ENCODE peak calls at places on chromosome 1, in eight cellular contexts. D is stimulated activated CD4-positive, alpha-beta T cell treated with anti-CD3 and anti-CD28 coated beads, Interleukin-15, amount 100 ng/mL, for 24 hours; H is T-helper 17 cell; E is heart left ventricle; I is GM23248; R is ureter; Y is HS-5; N is nephron progenitor cell. S is an unnamed sample.

GRCh38 chr1:241837901-241838300 is 10.1 kb upstream of the EXO1 start:
- DNase-seq in D (no peak), H (no peak), E (no peak), I (peak), R (no peak), Y (peak), N (no peak), S (peak)

GRCh38 chr1:1857096-1857703 is 33.7 kb downstream of the GNB1 start:
- DNase-seq in D (no peak), H (no peak), E (no peak), I (no peak), R (no peak), Y (no peak), N (no peak), S (no peak)

GRCh38 chr1:180231506-180232420 is 1.7 kb downstream of the LHX4 start:
- DNase-seq in D (peak), H (no peak), E (no peak), I (peak), R (no peak), Y (no peak), N (peak), S (peak)

GRCh38 chr1:236419502-236419901 is 25.4 kb downstream of the EDARADD start:
- DNase-seq in D (no peak), H (no peak), E (no peak), I (no peak), R (peak), Y (no peak), N (no peak), S (no peak)

GRCh38 chr1:243814718-243815117 is 35.3 kb downstream of the AKT3 start:
- DNase-seq in D (no peak), H (no peak), E (no peak), I (no peak), R (no peak), Y (no peak), N (no peak), S (no peak)

GRCh38 chr1:7388141-7388487 is 383.0 kb upstream of the VAMP3 start:
- DNase-seq in D (no peak), H (no peak), E (no peak), I (no peak), R (no peak), Y (no peak), N (no peak), S (no peak)

GRCh38 chr1:8073116-8073855 is 47.2 kb upstream of the ERRFI1 start:
- DNase-seq in D (no peak), H (no peak), E (no peak), I (no peak), R (no peak), Y (no peak), N (no peak), S (no peak)

GRCh38 chr1:154598871-154599635 is 8.9 kb downstream of the ADAR start:
- DNase-seq in D (no peak), H (no peak), E (no peak), I (peak), R (no peak), Y (no peak), N (no peak), S (peak)

GRCh38 chr1:203464226-203464625 is 11.4 kb upstream of the PRELP start:
- DNase-seq in D (no peak), H (no peak), E (no peak), I (peak), R (no peak), Y (no peak), N (no peak), S (no peak)

GRCh38 chr1:15696956-15697521 is 12.9 kb downstream of the PLEKHM2 start:
- DNase-seq in D (peak), H (no peak), E (no peak), I (no peak), R (no peak), Y (no peak), N (no peak), S (no peak)

GRCh38 chr1:18234790-18235242 is 127.2 kb downstream of the IGSF21 start:
- DNase-seq in D (peak), H (no peak), E (no peak), I (peak), R (peak), Y (peak), N (peak), S (peak)

GRCh38 chr1:204623365-204623893 is 62.1 kb downstream of the LRRN2 start:
- DNase-seq in D (peak), H (no peak), E (no peak), I (peak), R (no peak), Y (peak), N (peak), S (peak)